ENCODE peak calls at places on chromosomes 11 and 22, in six cellular contexts. B, M, I, A, K and G are unnamed samples.

GRCh38 chr11:129884581-129884980 is 10.8 kb downstream of the NFRKB start:
- DNase-seq in K (no peak), I (no peak), A (no peak), M (no peak), B (no peak), G (no peak)

GRCh38 chr11:74672956-74673895 is 58.0 kb downstream of the CHRDL2 start:
- DNase-seq in A (no peak), B (no peak), K (no peak), M (no peak), I (peak), G (peak)

GRCh38 chr11:13210424-13210823 is 67.2 kb upstream of the BMAL1 start:
- DNase-seq in A (peak), M (peak), B (peak), I (peak), K (no peak), G (peak)

GRCh38 chr11:97336064-97336463 is 946.3 kb downstream of the JRKL start:
- DNase-seq in I (no peak), A (no peak), K (no peak), M (no peak), B (no peak), G (no peak)

GRCh38 chr11:68004551-68005335 is 846 bp upstream of the UNC93B1 start:
- DNase-seq in M (no peak), A (no peak), K (no peak), I (no peak), B (no peak), G (no peak)

GRCh38 chr11:130452941-130453340 is 4.5 kb downstream of the ADAMTS15 start:
- DNase-seq in B (no peak), M (no peak), A (no peak), K (no peak), I (peak), G (no peak)

GRCh38 chr11:27868226-27868625 is 168.0 kb upstream of the BDNF start:
- DNase-seq in A (no peak), B (no peak), M (no peak), I (peak), K (no peak), G (no peak)

GRCh38 chr22:40613025-40613424 is 23.5 kb downstream of the MRTFA start:
- DNase-seq in K (no peak), I (no peak), M (no peak), A (no peak), B (no peak), G (no peak)

GRCh38 chr11:131906963-131907362 is 536.5 kb downstream of the NTM start:
- DNase-seq in K (no peak), B (peak), A (no peak), I (no peak), M (no peak), G (peak)

GRCh38 chr11:47464479-47464878 is 15.5 kb upstream of the RAPSN start:
- DNase-seq in A (peak), K (no peak), B (no peak), M (peak), I (peak), G (no peak)

GRCh38 chr11:96781082-96781481 is 391.3 kb downstream of the JRKL start:
- DNase-seq in B (no peak), I (no peak), K (no peak), A (no peak), M (no peak), G (no peak)

GRCh38 chr22:42533638-42533977 is 14.0 kb upstream of the RRP7A start:
- DNase-seq in K (no peak), A (no peak), B (no peak), I (no peak), M (no peak), G (no peak)

GRCh38 chr11:46977038-46977818 is 40.7 kb downstream of the CSTPP1 start:
- DNase-seq in A (no peak), B (peak), M (peak), K (peak), I (peak), G (peak)

GRCh38 chr11:68002943-68003845 is 703 bp downstream of the UNC93B1 start:
- DNase-seq in B (no peak), A (no peak), K (no peak), I (no peak), M (peak), G (no peak)

GRCh38 chr11:87473174-87473573 is 435.4 kb downstream of the TMEM135 start:
- DNase-seq in K (no peak), I (no peak), M (no peak), B (no peak), A (no peak), G (no peak)

GRCh38 chr11:29312817-29313216 is 704.0 kb downstream of the KCNA4 start:
- DNase-seq in K (no peak), A (no peak), M (no peak), I (no peak), B (no peak), G (no peak)

GRCh38 chr11:12744831-12745502 is 70.7 kb downstream of the TEAD1 start:
- DNase-seq in I (peak), M (no peak), B (peak), A (no peak), K (no peak), G (peak)

GRCh38 chr11:69361466-69361865 is 67.5 kb downstream of the MYEOV start:
- DNase-seq in A (no peak), K (no peak), M (no peak), I (no peak), B (no peak), G (no peak)

GRCh38 chr11:8329961-8330361 is 66.3 kb upstream of the LMO1 start:
- DNase-seq in A (peak), I (no peak), K (no peak), B (no peak), M (peak), G (no peak)

GRCh38 chr11:61516675-61517516 is 8.3 kb downstream of the LRRC10B start:
- DNase-seq in K (no peak), A (peak), I (peak), M (peak), B (peak), G (peak)

GRCh38 chr11:130882138-130882551 is 34.1 kb downstream of the SNX19 start:
- DNase-seq in I (no peak), K (no peak), B (no peak), M (no peak), A (no peak), G (no peak)

GRCh38 chr11:75333807-75334140 is 17.7 kb downstream of the ARRB1 start:
- DNase-seq in M (no peak), I (no peak), K (no peak), B (no peak), A (no peak), G (peak)

GRCh38 chr11:77401486-77402217 is 72.2 kb downstream of the PAK1 start:
- DNase-seq in B (no peak), M (no peak), A (no peak), I (no peak), K (no peak), G (no peak)

GRCh38 chr11:86735462-86736302 is 63.3 kb upstream of the ME3 start:
- DNase-seq in B (no peak), A (no peak), I (no peak), M (no peak), K (no peak), G (no peak)